ENCODE peak calls at places on chromosomes 5 and 9, in four cellular contexts. K is heart right ventricle, O is upper lobe of right lung, A is lower lobe of right lung. W is an unnamed sample. For H3K4me1, the result is how much of the 10 kb centered on the place peaks cover.

GRCh38 chr9:121984726-121985402 is 108.2 kb downstream of the TTLL11 start:
- DNase-seq in O (no peak), A (no peak), K (no peak), W (no peak)

GRCh38 chr5:62093981-62094380 is 212.0 kb upstream of the KIF2A start:
- DNase-seq in O (no peak), K (no peak), A (no peak), W (no peak)

GRCh38 chr5:173557123-173557903 is 59.1 kb downstream of the BOD1 start:
- DNase-seq in K (no peak), O (no peak), A (no peak), W (no peak)

GRCh38 chr5:112681481-112681908 is 56.2 kb upstream of the APC start:
- DNase-seq in O (no peak), A (no peak), K (no peak), W (no peak)

GRCh38 chr9:87498046-87498815 is 564 bp downstream of the DAPK1 start:
- DNase-seq in K (no peak), O (peak), A (peak), W (no peak)

GRCh38 chr5:157506981-157507780 is 47.2 kb downstream of the NIPAL4 start:
- DNase-seq in O (no peak), A (no peak), K (peak), W (no peak)

GRCh38 chr5:127492854-127493738 is 24.3 kb upstream of the PRRC1 start:
- DNase-seq in K (no peak), A (no peak), O (no peak), W (no peak)

GRCh38 chr5:170216262-170216864 is 16.4 kb upstream of the C5orf58 start:
- DNase-seq in O (no peak), A (no peak), K (peak), W (no peak)

GRCh38 chr5:25119654-25120053 is 474.9 kb upstream of the CDH10 start:
- DNase-seq in O (no peak), K (no peak), A (no peak), W (no peak)

DNA sequence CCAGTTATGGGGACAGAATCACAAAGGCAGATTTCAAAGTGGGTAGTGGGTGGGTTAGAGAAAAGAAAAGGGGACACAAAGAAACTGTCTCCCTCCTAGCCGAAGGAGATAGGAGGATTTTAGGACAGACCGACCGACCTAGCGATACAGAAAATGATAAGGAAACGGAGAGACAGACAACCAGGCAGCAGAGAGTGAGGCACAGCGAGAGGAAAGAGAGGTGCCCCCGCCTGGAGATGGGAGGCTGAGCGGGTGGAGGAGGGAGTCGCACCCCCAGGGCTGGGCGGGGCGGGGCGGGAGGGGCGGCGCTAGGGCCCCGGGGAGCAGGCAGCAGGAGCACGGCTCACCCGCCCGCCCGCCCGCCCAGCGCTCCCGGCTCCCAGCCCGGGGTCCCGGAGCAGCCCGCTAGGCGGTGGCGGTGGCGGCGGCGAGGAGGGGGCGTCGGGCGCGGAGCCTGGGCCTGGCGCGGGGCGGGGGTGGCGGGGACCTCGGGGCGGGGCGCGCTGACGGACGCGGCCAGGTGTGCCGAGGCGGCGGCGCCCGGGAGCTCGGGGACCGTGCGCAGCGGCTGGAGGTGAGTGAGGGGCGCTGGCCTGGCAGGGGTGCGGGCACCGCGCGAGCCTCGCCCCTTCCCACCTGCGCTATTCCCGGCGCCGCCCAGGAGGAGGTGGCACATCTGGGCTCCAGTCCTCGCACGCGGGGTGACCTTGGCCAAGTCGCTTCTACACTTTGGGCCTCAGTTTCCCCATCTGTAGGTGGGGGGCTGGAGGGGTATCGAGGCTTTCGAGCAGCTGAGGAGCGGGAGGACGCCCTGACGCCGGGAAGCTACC is 15.9 kb upstream of the SYNPO start:
- DNase-seq in A (no peak), K (no peak), O (no peak), W (no peak)
- H3K4me1 ChIP-seq in A (half or more), K (half or more), O (under half), W (under half)

GRCh38 chr9:134376386-134377142 is 50.3 kb downstream of the RXRA start:
- DNase-seq in K (no peak), A (no peak), O (no peak), W (no peak)

GRCh38 chr9:134378901-134379338 is 52.7 kb downstream of the RXRA start:
- DNase-seq in O (peak), K (peak), A (peak), W (peak)

GRCh38 chr9:134377976-134378375 is 51.7 kb downstream of the RXRA start:
- DNase-seq in K (peak), A (peak), O (peak), W (peak)

GRCh38 chr9:134375430-134376385 is 49.5 kb downstream of the RXRA start:
- DNase-seq in O (no peak), A (no peak), K (peak), W (peak)

GRCh38 chr9:134377143-134377484 is 50.9 kb downstream of the RXRA start:
- DNase-seq in K (no peak), A (no peak), O (no peak), W (no peak)
- H3K4me1 ChIP-seq in K (half or more), A (half or more), O (half or more), W (half or more)

GRCh38 chr9:92740969-92741368 is 23.7 kb downstream of the BICD2 start:
- DNase-seq in O (no peak), K (no peak), A (no peak), W (no peak)
- H3K4me1 ChIP-seq in O (half or more), K (half or more), A (half or more), W (under half)

DNA sequence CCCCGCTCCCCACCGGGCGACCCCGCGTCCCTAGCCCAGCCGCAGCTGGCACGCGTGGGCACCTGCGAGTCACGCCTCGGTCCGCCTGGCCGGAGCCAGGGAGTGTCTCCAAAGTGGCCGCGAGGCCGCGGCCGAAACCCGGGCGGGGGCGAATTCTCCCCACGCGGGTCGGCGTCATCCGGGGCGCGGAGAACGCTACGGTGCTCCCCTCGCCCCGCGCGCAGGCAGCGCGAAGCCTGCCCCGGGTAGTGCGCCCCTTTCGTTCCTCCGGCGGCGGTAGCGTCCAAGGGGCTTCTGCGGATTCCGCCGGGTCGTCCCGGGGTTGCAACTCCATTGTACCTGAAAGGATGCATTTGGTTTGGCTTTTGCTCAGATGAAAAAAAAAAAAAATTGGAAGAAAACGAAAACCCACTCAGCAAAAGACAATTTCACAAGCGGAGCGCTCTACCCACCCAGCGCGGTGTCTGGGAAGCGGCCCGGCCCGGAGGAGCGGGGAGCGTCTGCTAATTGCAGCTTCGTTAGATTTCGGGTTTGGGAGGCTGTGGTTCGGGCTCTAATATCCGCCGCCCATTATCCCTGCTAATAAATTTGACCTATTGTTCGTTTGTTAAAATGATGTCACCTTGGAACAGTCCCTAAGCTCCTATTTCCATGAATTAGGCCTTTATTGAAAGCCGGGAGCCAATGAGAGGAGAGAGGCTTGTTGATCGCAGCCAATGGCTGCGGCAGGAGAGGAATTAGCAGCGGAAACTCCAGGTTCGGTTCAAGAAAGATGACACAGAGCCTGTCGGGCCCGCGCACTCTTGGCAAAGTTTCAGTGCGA is at the start of gene TLX3:
- DNase-seq in K (no peak), A (no peak), O (peak), W (no peak)
- H3K4me1 ChIP-seq in K (under half), A (under half), O (under half), W (under half)

GRCh38 chr9:35904966-35905781 is 828 bp upstream of the HRCT1 start:
- DNase-seq in K (no peak), O (no peak), A (no peak), W (no peak)

GRCh38 chr9:35905912-35906679 is at the start of gene HRCT1:
- DNase-seq in O (peak), A (peak), K (peak), W (peak)

GRCh38 chr9:35908484-35909125 is 685 bp upstream of the SPAAR start:
- DNase-seq in O (no peak), A (no peak), K (peak), W (no peak)

GRCh38 chr9:35907732-35908483 is 1.4 kb upstream of the SPAAR start:
- DNase-seq in A (peak), O (peak), K (peak), W (peak)

DNA sequence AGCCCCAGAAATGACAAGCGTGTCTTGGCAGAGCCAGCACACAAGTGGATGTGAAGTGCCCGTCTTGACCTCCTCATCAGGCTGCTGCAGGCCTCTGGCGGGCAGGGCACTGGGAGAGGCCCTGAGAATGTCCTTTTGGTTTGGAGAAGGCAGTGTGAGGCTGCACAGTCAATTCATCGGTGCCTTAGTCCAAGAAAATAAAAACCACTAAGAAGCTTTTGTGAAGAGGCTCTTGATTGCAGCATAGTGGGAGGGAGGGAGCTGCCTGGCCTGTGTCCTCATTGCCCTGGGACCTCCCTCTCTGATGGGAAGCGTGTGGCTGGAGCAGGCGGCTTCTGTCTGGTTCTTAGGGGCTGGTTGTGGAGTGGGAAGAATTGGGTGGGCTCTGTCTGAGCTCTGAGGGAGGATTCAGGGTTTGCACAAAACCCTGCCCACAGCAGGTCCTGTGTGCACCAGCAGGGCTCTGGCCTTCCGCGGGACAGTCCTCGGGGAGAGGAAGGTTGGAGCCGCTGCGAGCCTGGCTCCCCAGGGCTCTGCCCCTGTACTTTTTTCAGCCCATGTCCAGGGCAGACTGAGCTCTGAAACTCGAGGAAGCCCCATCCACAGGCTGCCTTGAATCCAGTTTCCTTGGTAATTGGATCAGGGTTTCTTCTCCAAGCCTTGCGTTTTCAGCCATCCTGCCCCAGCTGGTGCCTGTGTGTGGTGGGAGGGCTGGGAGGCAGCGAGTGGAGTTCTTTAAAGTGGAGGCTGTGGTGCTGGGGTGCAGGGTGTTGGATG is 1.1 kb downstream of the HRCT1 start:
- DNase-seq in O (peak), A (peak), K (peak), W (peak)
- H3K4me1 ChIP-seq in O (half or more), A (half or more), K (half or more), W (under half)

DNA sequence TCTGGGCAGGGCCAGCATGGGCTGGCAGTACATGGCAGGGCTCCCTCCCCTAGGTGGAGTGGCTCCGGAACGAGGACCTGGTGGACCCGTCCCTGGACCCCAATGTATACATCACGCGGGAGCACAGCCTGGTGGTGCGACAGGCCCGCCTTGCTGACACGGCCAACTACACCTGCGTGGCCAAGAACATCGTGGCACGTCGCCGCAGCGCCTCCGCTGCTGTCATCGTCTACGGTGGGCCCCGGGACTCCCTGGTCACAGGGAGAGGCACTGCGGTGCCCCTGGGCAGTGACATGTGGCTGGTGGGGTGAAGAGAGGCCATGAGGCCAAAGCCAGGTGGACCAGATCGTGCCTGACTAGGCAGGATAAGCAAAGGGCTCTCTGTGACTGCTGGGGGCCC is 30.4 kb downstream of the HK3 start:
- DNase-seq in A (no peak), K (no peak), O (no peak), W (no peak)
- H3K4me1 ChIP-seq in A (under half), K (under half), O (under half), W (under half)

GRCh38 chr9:38024036-38024681 is 44.9 kb downstream of the SHB start:
- DNase-seq in K (no peak), A (peak), O (peak), W (peak)

GRCh38 chr9:38026840-38027527 is 42.0 kb downstream of the SHB start:
- DNase-seq in A (no peak), K (no peak), O (no peak), W (no peak)

GRCh38 chr9:38025166-38025565 is 43.9 kb downstream of the SHB start:
- DNase-seq in K (no peak), O (no peak), A (no peak), W (no peak)

GRCh38 chr9:38027714-38028113 is 41.3 kb downstream of the SHB start:
- DNase-seq in A (no peak), K (no peak), O (no peak), W (no peak)

DNA sequence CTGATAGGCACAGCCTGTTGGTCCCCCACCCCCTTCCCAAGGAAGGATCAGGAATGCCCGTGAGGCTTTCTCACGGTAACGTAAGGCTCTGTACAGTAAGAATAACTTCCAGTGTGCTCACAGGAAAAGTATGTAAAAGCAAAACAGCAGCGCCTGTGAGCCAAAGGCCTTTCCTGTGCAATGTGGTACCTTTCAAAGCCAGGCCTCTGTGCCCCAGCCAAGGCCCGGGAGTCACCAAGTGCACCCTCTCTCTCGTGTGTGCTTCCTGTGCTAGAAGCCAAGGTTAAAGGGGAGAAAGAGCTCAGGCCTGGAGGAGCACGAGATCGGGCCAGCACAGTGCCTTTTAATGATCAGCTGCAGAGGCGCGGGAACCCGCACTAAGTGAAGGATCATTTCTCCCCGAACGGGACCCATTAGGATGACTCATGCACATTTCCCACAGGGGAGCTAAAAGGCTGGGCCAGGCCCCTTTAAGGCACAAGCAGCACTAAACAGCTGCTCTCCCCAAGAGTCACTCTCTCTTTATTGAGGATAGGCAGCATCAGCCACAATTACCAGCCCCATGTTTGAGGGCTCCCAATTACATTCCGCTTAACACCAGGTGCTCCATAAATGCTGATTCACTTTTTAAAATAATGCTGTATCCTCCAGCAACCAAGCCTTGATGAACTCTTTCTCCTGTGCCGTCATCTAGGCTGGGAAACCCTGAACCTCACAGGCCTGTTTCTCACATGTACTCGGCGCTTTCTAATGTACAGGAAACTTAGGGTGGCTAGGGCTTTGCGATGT is 42.8 kb downstream of the SHB start:
- DNase-seq in O (no peak), A (no peak), K (peak), W (no peak)
- H3K4me1 ChIP-seq in O (half or more), A (half or more), K (half or more), W (under half)

GRCh38 chr5:39074009-39074886 is at the start of gene RICTOR:
- DNase-seq in A (peak), K (peak), O (peak), W (peak)

GRCh38 chr5:39076757-39077475 is 2.7 kb upstream of the RICTOR start:
- DNase-seq in K (no peak), A (no peak), O (no peak), W (no peak)

GRCh38 chr5:39073759-39074008 is 515 bp downstream of the RICTOR start:
- DNase-seq in K (no peak), O (no peak), A (no peak), W (no peak)

GRCh38 chr5:39076101-39076756 is 2.0 kb upstream of the RICTOR start:
- DNase-seq in O (no peak), A (no peak), K (no peak), W (no peak)

DNA sequence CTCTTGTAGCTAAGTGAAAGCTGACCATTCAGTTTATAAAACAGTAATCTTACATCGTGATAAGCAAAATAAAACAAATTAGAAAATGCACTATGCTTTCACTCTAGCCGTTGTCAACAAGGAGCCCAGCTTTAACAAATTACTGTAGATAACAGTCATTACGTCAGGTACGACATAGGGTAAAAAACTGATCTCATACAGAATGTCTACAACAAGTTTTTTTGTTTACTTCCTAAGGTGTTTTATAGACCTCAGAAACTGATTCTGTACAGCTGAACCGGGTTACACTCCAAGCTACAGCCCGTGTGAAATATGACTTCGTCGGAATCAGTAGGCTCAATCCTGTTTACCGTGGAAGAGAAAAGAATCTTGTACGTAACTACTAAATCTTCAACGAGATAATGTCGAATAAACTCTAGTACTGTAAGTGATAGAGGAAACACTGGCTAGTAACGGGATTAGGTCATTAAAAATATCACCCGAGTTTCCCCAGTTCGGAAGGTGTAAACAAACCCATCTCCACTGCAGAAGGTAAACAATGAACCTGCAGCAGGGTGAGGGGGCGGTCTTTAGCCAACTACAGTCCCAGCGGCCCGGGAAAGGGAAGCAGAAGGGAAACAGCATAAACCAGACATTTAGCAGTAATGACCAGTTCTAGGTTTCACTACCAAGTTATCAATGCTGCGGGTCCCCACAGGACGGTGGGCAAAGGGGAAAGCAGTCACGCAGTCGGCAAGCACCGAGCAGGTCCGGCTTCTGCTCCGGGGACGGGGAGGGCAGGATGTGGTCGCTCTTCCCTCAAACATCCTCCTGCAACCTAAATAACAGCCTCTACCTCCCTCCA is 1.1 kb downstream of the RICTOR start:
- DNase-seq in O (peak), A (peak), K (peak), W (no peak)
- H3K4me1 ChIP-seq in O (under half), A (under half), K (under half), W (under half)

W was measured in breast epithelium.